ENCODE peak calls at places on chromosomes 13 and 19, in seven cellular contexts. S, A, L, C, B, R and P are unnamed samples.
A peak's percentile ranks its signal among the peaks of the same experiment; 100 is the strongest.

GRCh38 chr19:52066258-52066866 is 17.7 kb upstream of the ZNF432 start:
- DNase-seq in S (no peak), A (no peak), L (no peak), C (no peak), B (no peak), R (no peak), P (no peak)

GRCh38 chr13:100212904-100213538 is 124.1 kb downstream of the PCCA start:
- DNase-seq in S (no peak), A (no peak), L (no peak), C (no peak), B (no peak), R (no peak), P (no peak)

GRCh38 chr19:41734585-41734984 is 20.7 kb upstream of the CEACAM6 start:
- DNase-seq in S (no peak), A (no peak), L (no peak), C (peak; percentile 92), B (no peak), R (peak; percentile 87), P (no peak)

GRCh38 chr13:98998831-98999634 is 21.2 kb upstream of the DOCK9 start:
- DNase-seq in S (no peak), A (no peak), L (no peak), C (no peak), B (no peak), R (no peak), P (no peak)

GRCh38 chr13:20130012-20130411 is 30.8 kb downstream of the GJA3 start:
- DNase-seq in S (no peak), A (no peak), L (no peak), C (no peak), B (no peak), R (no peak), P (no peak)

GRCh38 chr13:23806874-23807522 is 82.2 kb downstream of the MIPEP start:
- DNase-seq in S (no peak), A (peak; percentile 71), L (no peak), C (no peak), B (no peak), R (no peak), P (no peak)

GRCh38 chr13:99062593-99062992 is 84.7 kb upstream of the DOCK9 start:
- DNase-seq in S (no peak), A (no peak), L (no peak), C (no peak), B (no peak), R (no peak), P (peak; percentile 88)

GRCh38 chr13:70107498-70108271 is at the start of gene ATXN8OS:
- DNase-seq in S (no peak), A (no peak), L (no peak), C (no peak), B (no peak), R (no peak), P (no peak)

GRCh38 chr13:33153421-33154381 is 131.9 kb downstream of the STARD13 start:
- DNase-seq in S (no peak), A (peak; percentile 1), L (no peak), C (peak; percentile 58), B (no peak), R (peak; percentile 21), P (peak; percentile 14)

GRCh38 chr13:109667754-109668360 is 118.5 kb downstream of the IRS2 start:
- DNase-seq in S (no peak), A (no peak), L (no peak), C (no peak), B (no peak), R (no peak), P (no peak)
- H3K4me3 ChIP-seq in S (no peak overlapping the region), A (no peak overlapping the region), L (no peak overlapping the region), C (no peak overlapping the region), B (no peak overlapping the region), R (no peak overlapping the region), P (no peak overlapping the region)

GRCh38 chr19:5687360-5688198 is 2.5 kb upstream of the RPL36 start:
- DNase-seq in S (no peak), A (no peak), L (no peak), C (no peak), B (no peak), R (no peak), P (no peak)

GRCh38 chr19:5684694-5685430 is 4.0 kb downstream of the HSD11B1L start:
- DNase-seq in S (no peak), A (no peak), L (no peak), C (no peak), B (no peak), R (no peak), P (no peak)

GRCh38 chr19:5683177-5683886 is 2.5 kb downstream of the HSD11B1L start:
- DNase-seq in S (no peak), A (no peak), L (no peak), C (no peak), B (no peak), R (no peak), P (no peak)

GRCh38 chr19:5686647-5687359 is 3.3 kb upstream of the RPL36 start:
- DNase-seq in S (peak; percentile 98), A (peak; percentile 97), L (peak; percentile 96), C (peak; percentile 96), B (peak; percentile 99), R (peak; percentile 100), P (peak; percentile 98)

GRCh38 chr19:5686326-5686646 is 3.8 kb upstream of the RPL36 start:
- DNase-seq in S (no peak), A (no peak), L (no peak), C (no peak), B (no peak), R (no peak), P (no peak)
- H3K27ac ChIP-seq in S (peak overlapping the region; percentile 83), A (peak overlapping the region; percentile 52), L (peak overlapping the region; percentile 79), C (no peak overlapping the region), B (no peak overlapping the region), R (peak overlapping the region; percentile 83), P (peak overlapping the region; percentile 76)

GRCh38 chr19:40279120-40279551 is 6.0 kb downstream of the AKT2 start:
- DNase-seq in S (no peak), A (no peak), L (peak; percentile 49), C (no peak), B (peak; percentile 56), R (peak; percentile 26), P (peak; percentile 82)
- H3K4me1 ChIP-seq in S (peaks cover 35% of the 10 kb centered on the region), A (peaks cover 60% of the 10 kb centered on the region), L (peaks cover 74% of the 10 kb centered on the region), C (peaks cover 3% of the 10 kb centered on the region), B (no peaks in the 10 kb centered on the region), R (peaks cover 37% of the 10 kb centered on the region), P (peaks cover 95% of the 10 kb centered on the region)

GRCh38 chr13:46050771-46051170 is 1.8 kb downstream of the ZC3H13 start:
- DNase-seq in S (no peak), A (no peak), L (no peak), C (no peak), B (no peak), R (no peak), P (no peak)

GRCh38 chr13:46053162-46054012 is 841 bp upstream of the ZC3H13 start:
- DNase-seq in S (no peak), A (no peak), L (no peak), C (no peak), B (no peak), R (no peak), P (no peak)

GRCh38 chr13:46057251-46058015 is 4.9 kb upstream of the ZC3H13 start:
- DNase-seq in S (no peak), A (no peak), L (no peak), C (no peak), B (no peak), R (no peak), P (no peak)

GRCh38 chr13:46051958-46052313 is 610 bp downstream of the ZC3H13 start:
- DNase-seq in S (no peak), A (no peak), L (no peak), C (no peak), B (no peak), R (no peak), P (no peak)

GRCh38 chr13:46052314-46053161 is at the start of gene ZC3H13:
- DNase-seq in S (peak; percentile 96), A (peak; percentile 95), L (peak; percentile 83), C (peak; percentile 97), B (peak; percentile 97), R (peak; percentile 94), P (peak; percentile 96)
- H3K4me3 ChIP-seq in S (peak within 1 kb of the TSS; percentile 84), A (peak within 1 kb of the TSS; percentile 93), L (peak within 1 kb of the TSS; percentile 84), C (peak within 1 kb of the TSS; percentile 89), B (peak within 1 kb of the TSS; percentile 73), R (peak within 1 kb of the TSS; percentile 92), P (peak within 1 kb of the TSS; percentile 29)

DNA sequence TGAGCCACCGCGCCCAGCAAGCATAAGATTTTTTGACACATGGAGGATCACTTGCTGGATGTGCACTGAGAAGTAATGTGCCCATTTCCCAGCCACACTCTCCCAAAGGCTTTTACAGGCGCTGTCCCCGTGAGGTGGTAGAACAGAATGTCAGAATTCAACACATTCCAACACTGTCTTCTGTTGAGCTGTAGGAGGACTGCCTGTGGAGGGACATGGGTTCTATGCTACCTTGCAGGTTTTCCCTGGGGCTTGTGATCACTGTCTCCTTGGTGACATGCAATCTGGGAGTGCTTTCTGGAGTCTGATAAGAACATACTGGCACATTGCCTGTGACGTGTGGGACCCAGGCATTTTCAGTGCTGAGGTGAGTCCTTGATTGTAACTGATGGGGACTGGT is 38.5 kb downstream of the DPRX start:
- DNase-seq in S (no peak), A (no peak), L (no peak), C (no peak), B (no peak), R (no peak), P (no peak)
- H3K27ac ChIP-seq in S (no peak overlapping the region), A (no peak overlapping the region), L (no peak overlapping the region), C (no peak overlapping the region), B (no peak overlapping the region), R (no peak overlapping the region), P (no peak overlapping the region)

GRCh38 chr13:48434203-48434602 is 21.3 kb upstream of the LPAR6 start:
- DNase-seq in S (no peak), A (no peak), L (no peak), C (no peak), B (no peak), R (no peak), P (no peak)
- H3K4me1 ChIP-seq in S (no peaks in the 10 kb centered on the region), A (peaks cover 5% of the 10 kb centered on the region), L (peaks cover 20% of the 10 kb centered on the region), C (peaks cover 3% of the 10 kb centered on the region), B (no peaks in the 10 kb centered on the region), R (no peaks in the 10 kb centered on the region), P (peaks cover 40% of the 10 kb centered on the region)

GRCh38 chr19:19538077-19538764 is at the start of gene CILP2:
- DNase-seq in S (peak; percentile 54), A (peak; percentile 45), L (no peak), C (no peak), B (peak; percentile 50), R (peak; percentile 41), P (peak; percentile 66)
- H3K4me3 ChIP-seq in S (peak within 1 kb of the TSS; percentile 1), A (no peak within 1 kb of the TSS), L (peak within 1 kb of the TSS; percentile 44), C (no peak within 1 kb of the TSS), B (no peak within 1 kb of the TSS), R (no peak within 1 kb of the TSS), P (no peak within 1 kb of the TSS)